ENCODE peak calls at places on chromosomes 7 and 10, in eight cellular contexts. A is Caco-2, W is stromal cell of bone marrow, Y is NCI-H2081 treated with DMSO at 0.1 percent for 48 hours, L is foreskin melanocyte, P is T-helper 17 cell, G is GM12892, D is A549. E is an unnamed sample.

GRCh38 chr10:79055892-79056291 is 12.9 kb upstream of the ZMIZ1 start:
- DNase-seq in G (no peak), L (no peak), P (no peak), W (no peak), A (no peak), Y (no peak), D (no peak), E (no peak)

GRCh38 chr10:87842220-87842641 is 21.1 kb downstream of the KLLN start:
- DNase-seq in D (peak; percentile 96), L (no peak), W (no peak), A (peak; percentile 84), Y (no peak), P (no peak), G (no peak), E (no peak)

GRCh38 chr10:22986771-22987542 is 59.1 kb downstream of the ARMC3 start:
- DNase-seq in D (peak; percentile 35), L (peak; percentile 56), G (no peak), Y (no peak), W (peak; percentile 21), A (no peak), P (no peak), E (no peak)

GRCh38 chr7:151440799-151441443 is 980 bp upstream of the CRYGN start:
- DNase-seq in W (no peak), G (no peak), D (no peak), L (no peak), A (no peak), P (no peak), Y (no peak), E (no peak)

GRCh38 chr7:135510603-135511183 is 791 bp upstream of the CNOT4 start:
- DNase-seq in L (peak; percentile 28), A (peak; percentile 11), D (peak; percentile 57), W (no peak), Y (no peak), P (no peak), G (no peak), E (no peak)

GRCh38 chr7:134394046-134394445 is 64.9 kb downstream of the AKR1B1 start:
- DNase-seq in P (no peak), W (no peak), L (no peak), A (no peak), Y (no peak), G (no peak), D (no peak), E (no peak)

GRCh38 chr7:36567699-36568436 is 156.4 kb downstream of the AOAH start:
- DNase-seq in P (no peak), G (no peak), L (no peak), D (no peak), A (no peak), Y (no peak), W (no peak), E (no peak)

GRCh38 chr7:126026421-126027088 is 1096.9 kb upstream of the POT1 start:
- DNase-seq in D (no peak), G (no peak), W (no peak), A (no peak), Y (no peak), L (peak; percentile 35), P (no peak), E (no peak)

GRCh38 chr7:139683137-139683871 is 94.5 kb downstream of the HIPK2 start:
- DNase-seq in G (no peak), P (no peak), L (no peak), D (no peak), A (no peak), W (no peak), Y (no peak), E (no peak)

GRCh38 chr10:98433371-98433770 is 13.4 kb downstream of the HPS1 start:
- DNase-seq in A (no peak), G (no peak), L (no peak), Y (no peak), D (no peak), P (no peak), W (no peak), E (no peak)

GRCh38 chr10:132970641-132971438 is 28.5 kb upstream of the CFAP46 start:
- DNase-seq in G (no peak), A (no peak), W (no peak), L (no peak), D (no peak), P (no peak), Y (no peak), E (no peak)

GRCh38 chr7:85774931-85775330 is 588.1 kb upstream of the SEMA3D start:
- DNase-seq in D (no peak), L (no peak), Y (no peak), P (no peak), W (no peak), A (no peak), G (no peak), E (no peak)

GRCh38 chr10:78196964-78197363 is 163.3 kb downstream of the RPS24 start:
- DNase-seq in G (no peak), W (no peak), L (no peak), P (no peak), D (peak; percentile 49), Y (no peak), A (no peak), E (no peak)

GRCh38 chr7:74371381-74372059 is 82.2 kb upstream of the GTF2IRD1 start:
- DNase-seq in A (peak; percentile 63), L (no peak), P (no peak), D (no peak), G (no peak), Y (peak; percentile 27), W (no peak), E (no peak)

GRCh38 chr10:110083884-110084283 is 76.1 kb downstream of the ADD3 start:
- DNase-seq in A (no peak), G (no peak), D (peak; percentile 20), P (no peak), W (no peak), L (peak; percentile 42), Y (no peak), E (no peak)

GRCh38 chr10:52443419-52444388 is 129.6 kb downstream of the DKK1 start:
- DNase-seq in D (peak; percentile 91), L (peak; percentile 95), A (peak; percentile 71), G (no peak), P (no peak), Y (no peak), W (peak; percentile 66), E (no peak)

GRCh38 chr10:5697342-5697741 is 12.7 kb downstream of the TASOR2 start:
- DNase-seq in D (no peak), G (no peak), W (no peak), Y (no peak), L (no peak), P (no peak), A (no peak), E (no peak)